ENCODE peak calls at places on chromosomes 5 and 9, in seven cellular contexts. K is PC-3, O is neural progenitor cell, E is HCT116, Q is A673, S is hepatocyte, Y is endothelial cell of umbilical vein. A is an unnamed sample.

GRCh38 chr5:60870857-60871256 is 26.8 kb upstream of the ELOVL7 start:
- DNase-seq in K (no peak), O (no peak), E (no peak), Q (no peak), S (no peak), Y (no peak), A (no peak)

GRCh38 chr5:97501965-97502305 is 318.9 kb upstream of the RIOK2 start:
- DNase-seq in K (peak; percentile 60), O (no peak), E (no peak), Q (no peak), S (no peak), Y (no peak), A (no peak)

GRCh38 chr9:114805670-114806551 is at the start of gene TNFSF15:
- DNase-seq in K (peak; percentile 43), O (peak; percentile 18), E (no peak), Q (no peak), S (peak; percentile 74), Y (peak; percentile 68), A (peak; percentile 93)

GRCh38 chr5:80168388-80169028 is 87.3 kb downstream of the SERINC5 start:
- DNase-seq in K (no peak), O (no peak), E (no peak), Q (no peak), S (no peak), Y (no peak), A (no peak)

GRCh38 chr9:122095010-122095767 is 2.1 kb upstream of the TTLL11 start:
- DNase-seq in K (peak; percentile 65), O (peak; percentile 75), E (peak; percentile 66), Q (peak; percentile 78), S (peak; percentile 75), Y (peak; percentile 74), A (peak; percentile 77)

GRCh38 chr5:178426326-178427130 is 163.7 kb downstream of the COL23A1 start:
- DNase-seq in K (no peak), O (no peak), E (no peak), Q (no peak), S (no peak), Y (no peak), A (no peak)

GRCh38 chr9:97904725-97905124 is 17.6 kb downstream of the TRMO start:
- DNase-seq in K (no peak), O (no peak), E (no peak), Q (no peak), S (no peak), Y (no peak), A (no peak)

GRCh38 chr9:20462410-20462809 is 159.9 kb downstream of the MLLT3 start:
- DNase-seq in K (no peak), O (peak; percentile 7), E (no peak), Q (no peak), S (no peak), Y (no peak), A (no peak)

GRCh38 chr5:72246239-72246580 is 73.8 kb downstream of the MRPS27 start:
- DNase-seq in K (no peak), O (no peak), E (no peak), Q (peak; percentile 67), S (no peak), Y (peak; percentile 68), A (no peak)

GRCh38 chr5:56346717-56347116 is 113.6 kb upstream of the ANKRD55 start:
- DNase-seq in K (no peak), O (no peak), E (no peak), Q (no peak), S (no peak), Y (no peak), A (no peak)

GRCh38 chr5:51544386-51544785 is 161.1 kb downstream of the ISL1 start:
- DNase-seq in K (no peak), O (no peak), E (no peak), Q (no peak), S (no peak), Y (peak; percentile 12), A (no peak)

GRCh38 chr5:38673671-38674071 is 117.2 kb upstream of the LIFR start:
- DNase-seq in K (peak; percentile 91), O (peak; percentile 9), E (peak; percentile 6), Q (peak; percentile 26), S (no peak), Y (no peak), A (no peak)

GRCh38 chr5:55517804-55518203 is 17.0 kb downstream of the PLPP1 start:
- DNase-seq in K (no peak), O (no peak), E (no peak), Q (no peak), S (no peak), Y (no peak), A (no peak)

GRCh38 chr5:126477681-126478117 is 54.5 kb downstream of the GRAMD2B start:
- DNase-seq in K (no peak), O (no peak), E (no peak), Q (no peak), S (no peak), Y (peak; percentile 57), A (peak; percentile 9)

GRCh38 chr5:144566747-144567415 is 396.2 kb downstream of the KCTD16 start:
- DNase-seq in K (peak; percentile 29), O (no peak), E (no peak), Q (no peak), S (no peak), Y (no peak), A (no peak)

GRCh38 chr5:53201746-53202145 is 92.2 kb upstream of the MOCS2 start:
- DNase-seq in K (no peak), O (no peak), E (no peak), Q (peak; percentile 19), S (no peak), Y (no peak), A (no peak)

GRCh38 chr5:133760532-133760931 is 148.2 kb upstream of the FSTL4 start:
- DNase-seq in K (no peak), O (no peak), E (no peak), Q (no peak), S (no peak), Y (no peak), A (no peak)

GRCh38 chr9:121399883-121400607 is 30.0 kb upstream of the STOM start:
- DNase-seq in K (peak; percentile 79), O (peak; percentile 77), E (peak; percentile 74), Q (peak; percentile 80), S (peak; percentile 84), Y (peak; percentile 82), A (peak; percentile 77)

GRCh38 chr9:120924698-120925534 is 1.7 kb downstream of the TRAF1 start:
- DNase-seq in K (no peak), O (no peak), E (no peak), Q (no peak), S (no peak), Y (no peak), A (no peak)

GRCh38 chr5:135729582-135729879 is 104.9 kb upstream of the SLC25A48 start:
- DNase-seq in K (peak; percentile 6), O (peak; percentile 25), E (no peak), Q (peak; percentile 43), S (peak; percentile 37), Y (no peak), A (no peak)

GRCh38 chr9:127539982-127540663 is 72.0 kb upstream of the STXBP1 start:
- DNase-seq in K (no peak), O (no peak), E (no peak), Q (no peak), S (no peak), Y (no peak), A (no peak)

GRCh38 chr5:76818844-76819831 is at the start of gene F2RL1:
- DNase-seq in K (peak; percentile 93), O (peak; percentile 91), E (peak; percentile 90), Q (peak; percentile 60), S (peak; percentile 96), Y (peak; percentile 61), A (peak; percentile 64)

GRCh38 chr5:67648201-67648671 is 451.6 kb upstream of the CD180 start:
- DNase-seq in K (no peak), O (no peak), E (no peak), Q (peak; percentile 91), S (peak; percentile 51), Y (peak; percentile 6), A (no peak)

GRCh38 chr5:109374625-109375024 is 35.1 kb downstream of the PJA2 start:
- DNase-seq in K (no peak), O (no peak), E (no peak), Q (no peak), S (no peak), Y (no peak), A (no peak)

DNA sequence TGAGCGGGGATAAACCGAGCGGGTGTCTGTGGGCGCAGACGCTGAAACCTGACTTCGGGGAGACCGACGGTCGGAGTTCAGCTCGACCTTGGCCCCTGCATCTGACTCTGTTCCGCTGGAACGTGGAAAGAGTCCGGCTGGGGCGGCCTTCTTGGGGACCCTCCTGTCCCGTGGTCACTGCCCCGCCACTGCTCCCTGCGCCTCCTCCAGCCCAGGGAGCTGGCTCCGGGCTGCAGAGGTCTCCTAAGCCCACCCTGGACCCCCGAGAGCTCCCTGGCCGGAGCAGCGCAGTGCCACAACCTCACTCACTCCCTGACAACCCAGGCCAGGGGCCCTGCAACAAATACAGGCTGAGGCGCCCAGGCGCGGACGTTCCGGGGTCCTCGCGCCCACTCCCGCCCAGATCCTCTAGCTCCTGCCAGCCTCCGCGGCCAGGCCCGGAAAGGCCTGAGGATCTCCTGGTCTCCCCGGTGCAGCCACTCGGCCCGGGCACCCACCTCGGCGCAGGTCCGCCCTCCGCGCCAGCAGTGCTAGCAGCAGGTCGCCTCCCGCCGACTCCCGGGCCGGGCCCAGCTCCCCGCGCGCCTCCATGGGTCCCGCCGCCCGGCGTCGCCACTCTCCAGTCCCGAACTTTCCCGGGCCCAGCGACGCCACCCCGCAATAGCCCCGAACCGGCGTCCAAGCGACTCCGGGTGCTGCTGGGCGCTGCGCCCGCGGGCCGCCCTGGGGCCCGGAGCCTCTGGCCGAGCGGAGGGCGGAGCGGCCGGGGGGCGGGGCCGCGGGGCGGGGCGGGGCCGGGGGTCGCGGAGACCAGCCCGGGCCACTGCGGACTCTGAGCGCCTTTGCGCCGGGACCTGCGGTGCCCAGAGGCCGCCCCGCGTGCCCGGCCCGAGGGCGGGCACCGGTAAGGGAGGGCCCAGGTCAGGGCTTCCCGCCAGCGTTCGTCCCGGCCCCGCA is 2.2 kb downstream of the LHX3 start:
- DNase-seq in K (no peak), O (no peak), E (no peak), Q (no peak), S (no peak), Y (no peak), A (no peak)
- TF ChIP-seq EZH2 in K (no peak), O (peak; percentile 73), E (no peak), Q (no peak), S (peak; percentile 70), Y (peak; percentile 10), A (no peak)

DNA sequence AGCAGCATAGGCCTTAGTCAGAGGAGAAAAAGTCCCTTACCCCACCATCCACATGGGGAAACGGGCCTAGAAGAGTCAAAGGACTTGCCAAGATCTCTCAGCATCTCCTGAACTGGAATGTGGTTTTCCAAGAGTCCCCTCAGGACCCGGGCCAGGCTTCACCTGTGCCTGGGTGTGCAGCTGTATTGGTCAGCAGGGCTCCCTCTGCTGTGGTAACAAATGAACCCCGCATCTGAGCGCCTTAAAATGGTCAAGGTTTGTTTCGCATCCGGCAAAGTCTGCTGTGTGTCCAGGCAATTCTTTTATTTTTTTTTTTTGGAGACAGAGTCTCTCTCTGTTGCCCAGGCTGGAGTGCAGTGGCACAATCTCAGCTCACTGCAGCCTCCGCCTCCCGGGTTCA is 168.0 kb upstream of the IER5L start:
- DNase-seq in K (no peak), O (no peak), E (no peak), Q (no peak), S (no peak), Y (no peak), A (no peak)
- TF ChIP-seq EZH2 in K (no peak), O (no peak), E (no peak), Q (no peak), S (no peak), Y (no peak), A (no peak)

GRCh38 chr9:131008909-131009618 is at the start of gene LAMC3:
- DNase-seq in K (peak; percentile 17), O (peak; percentile 61), E (no peak), Q (peak; percentile 58), S (peak; percentile 61), Y (no peak), A (no peak)
- TF ChIP-seq EZH2 in K (no peak), O (peak; percentile 61), E (no peak), Q (no peak), S (no peak), Y (peak; percentile 46), A (no peak)

GRCh38 chr9:14346826-14347407 is 33.0 kb upstream of the NFIB start:
- DNase-seq in K (no peak), O (peak; percentile 52), E (no peak), Q (no peak), S (no peak), Y (no peak), A (no peak)
- TF ChIP-seq EZH2 in K (no peak), O (peak; percentile 42), E (no peak), Q (no peak), S (no peak), Y (no peak), A (no peak)